ENCODE peak calls at places on chromosomes 6 and 20, in four cellular contexts. M, U, Y and R are unnamed samples. For H3K4me1, the result is how much of the 10 kb centered on the place peaks cover.

GRCh38 chr6:41182069-41183034 is 18.6 kb downstream of the TREML2 start:
- DNase-seq in U (peak), M (peak), Y (no peak), R (peak)

GRCh38 chr6:139249387-139249786 is 42.4 kb downstream of the TXLNB start:
- DNase-seq in Y (no peak), M (no peak), U (no peak), R (no peak)

GRCh38 chr6:142276256-142276655 is 25.6 kb upstream of the ADGRG6 start:
- DNase-seq in Y (no peak), U (no peak), M (no peak), R (no peak)

GRCh38 chr20:46255440-46256104 is 52.7 kb downstream of the CDH22 start:
- DNase-seq in Y (no peak), U (peak), M (peak), R (no peak)

GRCh38 chr6:3615391-3616380 is 135.8 kb downstream of the PXDC1 start:
- DNase-seq in Y (no peak), U (no peak), M (no peak), R (no peak)

GRCh38 chr6:17705428-17705777 is 1.3 kb downstream of the NUP153 start:
- DNase-seq in U (peak), M (peak), Y (no peak), R (peak)

GRCh38 chr6:4577406-4577805 is 198.8 kb upstream of the CDYL start:
- DNase-seq in M (no peak), Y (no peak), U (no peak), R (no peak)

GRCh38 chr6:160022793-160023192 is 53.9 kb downstream of the IGF2R start:
- DNase-seq in Y (no peak), M (no peak), U (no peak), R (no peak)

GRCh38 chr6:118551063-118551672 is 3.1 kb downstream of the PLN start:
- DNase-seq in M (peak), U (peak), Y (no peak), R (peak)

GRCh38 chr20:4513720-4514119 is 208.0 kb upstream of the PRND start:
- DNase-seq in U (no peak), Y (no peak), M (no peak), R (peak)

GRCh38 chr6:33813246-33813904 is 9.6 kb upstream of the MLN start:
- DNase-seq in Y (no peak), U (no peak), M (no peak), R (no peak)

DNA sequence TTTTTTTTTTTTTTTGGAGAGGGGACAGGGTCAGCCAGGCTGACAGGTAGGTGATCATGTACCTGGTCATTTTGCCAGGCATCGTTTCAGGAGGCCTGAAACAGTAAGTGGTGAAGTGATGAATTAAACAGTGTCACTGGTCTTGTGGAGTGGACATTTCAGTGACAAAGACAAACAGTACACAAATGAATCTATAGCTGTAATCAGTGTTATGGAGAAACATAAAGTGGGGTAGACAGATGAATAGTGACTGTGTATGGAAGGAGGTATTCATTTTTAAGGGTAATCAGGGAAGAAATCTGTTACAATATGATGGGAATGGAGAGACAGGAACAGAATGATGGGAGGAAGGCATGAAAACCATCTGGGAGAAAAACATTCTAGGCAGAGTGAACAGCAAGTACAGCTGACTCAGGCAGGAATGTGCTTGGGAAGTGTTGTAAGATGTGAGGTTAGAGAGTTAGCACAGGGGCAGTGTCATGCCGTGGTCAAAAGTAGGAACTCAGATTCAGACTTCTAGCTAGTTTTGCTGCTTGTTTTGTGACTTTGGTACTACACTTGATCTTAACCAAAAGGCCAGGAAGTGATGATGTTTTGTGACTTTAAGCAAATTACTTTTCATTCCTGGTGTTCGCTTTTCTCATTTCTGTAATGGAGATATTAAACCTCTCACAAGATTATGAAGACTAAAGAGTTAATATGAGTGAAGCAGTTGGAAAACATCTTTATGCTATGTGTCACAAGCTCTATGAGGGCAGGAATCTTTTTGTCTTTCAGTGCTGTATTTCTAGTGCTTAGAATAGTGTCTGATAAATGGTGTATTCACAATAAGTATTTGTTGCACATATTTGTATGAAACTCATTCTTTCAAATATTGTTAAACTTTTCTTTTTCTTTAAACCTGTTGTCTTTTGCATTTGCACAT is 43.4 kb downstream of the QKI start:
- DNase-seq in M (no peak), Y (no peak), U (peak), R (peak)
- TF ChIP-seq KDM1A in M (no peak), Y (no peak), U (no peak), R (no peak)

GRCh38 chr20:58868795-58869194 is 16.3 kb downstream of the GNAS start:
- DNase-seq in Y (no peak), M (no peak), U (no peak), R (no peak)
- TF ChIP-seq JUNB in Y (no peak), M (no peak), U (no peak), R (no peak)

GRCh38 chr6:37011656-37012378 is 6.4 kb downstream of the FGD2 start:
- DNase-seq in M (no peak), U (no peak), Y (no peak), R (no peak)
- H3K4me1 ChIP-seq in M (under half), U (under half), Y (under half), R (under half)

GRCh38 chr20:58690851-58691250 is 1.7 kb upstream of the NPEPL1 start:
- DNase-seq in U (no peak), M (no peak), Y (no peak), R (no peak)
- TF ChIP-seq KDM1A in U (no peak), M (no peak), Y (no peak), R (no peak)

DNA sequence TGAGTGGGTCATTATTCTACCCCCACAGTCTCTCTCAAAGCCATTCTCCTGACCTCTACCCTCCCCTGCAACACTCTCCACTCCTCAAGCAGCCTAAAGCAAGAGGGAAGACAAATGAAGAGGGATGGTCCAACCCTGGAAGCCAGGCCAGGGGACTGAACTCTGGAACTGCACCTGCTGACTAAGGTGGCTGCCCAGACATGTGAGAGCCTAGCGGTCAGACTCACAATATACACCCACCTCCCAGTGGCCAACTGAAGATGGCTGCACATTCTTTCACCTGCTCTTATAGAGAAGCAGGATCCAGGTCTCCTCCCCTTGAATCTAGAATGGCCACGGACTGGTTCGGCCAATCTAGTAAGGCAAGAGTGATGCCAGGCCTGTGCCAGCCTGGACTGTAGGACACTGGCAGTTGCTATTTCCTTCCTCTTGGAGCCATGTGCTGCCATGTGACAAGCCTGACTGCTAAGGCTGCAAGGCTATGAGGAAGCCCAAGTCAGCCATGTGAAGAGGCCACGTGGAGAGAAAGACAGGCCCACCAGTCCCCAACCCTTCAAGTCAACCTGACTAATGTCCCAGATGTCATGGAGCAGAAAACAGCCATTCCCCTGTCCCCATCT is 31.8 kb downstream of the ACSS1 start:
- DNase-seq in U (no peak), M (no peak), Y (no peak), R (no peak)
- TF ChIP-seq JUNB in U (no peak), M (no peak), Y (no peak), R (no peak)